ENCODE peak calls at places on chromosomes 2 and 18, in five cellular contexts. T is GM12865, H is mucosa of descending colon, L is GM06990, X is AG09309. I is an unnamed sample.

GRCh38 chr2:216426166-216426777 is 14.0 kb downstream of the SMARCAL1 start:
- DNase-seq in T (no peak), H (no peak), L (no peak), X (no peak), I (peak; percentile 90)

GRCh38 chr2:28137221-28137620 is 246.7 kb downstream of the BABAM2 start:
- DNase-seq in T (no peak), H (no peak), L (no peak), X (peak; percentile 88), I (peak; percentile 96)

GRCh38 chr2:54574107-54574859 is 118.2 kb downstream of the SPTBN1 start:
- DNase-seq in T (peak; percentile 79), H (peak; percentile 80), L (no peak), X (no peak), I (peak; percentile 95)

GRCh38 chr2:9392895-9393757 is 30.2 kb downstream of the ITGB1BP1 start:
- DNase-seq in T (no peak), H (no peak), L (no peak), X (no peak), I (peak; percentile 22)

GRCh38 chr18:3592864-3593263 is 142.9 kb downstream of the TGIF1 start:
- DNase-seq in T (no peak), H (no peak), L (no peak), X (no peak), I (no peak)

GRCh38 chr2:202171246-202171833 is 67.1 kb downstream of the SUMO1 start:
- DNase-seq in T (no peak), H (no peak), L (peak; percentile 15), X (no peak), I (no peak)

GRCh38 chr18:57762686-57763085 is 40.4 kb downstream of the ATP8B1 start:
- DNase-seq in T (no peak), H (no peak), L (no peak), X (no peak), I (no peak)

GRCh38 chr2:130391872-130392670 is 36.2 kb downstream of the PTPN18 start:
- DNase-seq in T (no peak), H (no peak), L (no peak), X (no peak), I (no peak)

GRCh38 chr2:130963849-130964793 is 127.4 kb downstream of the ARHGEF4 start:
- DNase-seq in T (no peak), H (no peak), L (peak; percentile 13), X (no peak), I (no peak)

GRCh38 chr2:88227446-88227845 is 57.3 kb downstream of the THNSL2 start:
- DNase-seq in T (no peak), H (no peak), L (no peak), X (no peak), I (no peak)

DNA sequence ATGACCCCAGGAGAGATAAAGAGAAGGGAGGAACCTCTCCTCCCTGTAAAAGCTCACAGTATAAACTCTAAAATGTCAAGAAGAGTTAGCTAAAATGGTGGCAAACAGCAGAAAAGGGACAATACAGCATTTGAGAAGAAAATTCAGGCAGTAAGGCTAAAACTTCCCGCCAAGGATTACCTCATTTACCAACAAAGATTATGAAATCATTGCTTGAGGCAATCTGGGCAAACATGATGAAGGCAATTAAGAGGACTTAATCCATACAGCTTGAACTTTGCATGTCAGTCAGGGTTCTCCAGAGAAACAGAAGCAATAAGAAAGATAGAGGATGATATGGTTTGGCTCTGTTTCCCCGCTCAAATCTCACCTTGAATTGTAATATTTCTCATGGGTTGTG is 81.4 kb downstream of the CMPK2 start:
- DNase-seq in T (no peak), H (no peak), L (no peak), X (no peak), I (no peak)
- H3K4me3 ChIP-seq in T (no peak overlapping the region), H (no peak overlapping the region), L (no peak overlapping the region), X (no peak overlapping the region), I (no peak overlapping the region)

GRCh38 chr2:187500585-187501359 is 52.7 kb upstream of the CALCRL start:
- DNase-seq in T (peak; percentile 26), H (no peak), L (no peak), X (peak; percentile 32), I (peak; percentile 60)
- TF ChIP-seq CTCF in T (no peak), H (no peak), L (peak; percentile 3), X (peak; percentile 32), I (peak; percentile 34)

DNA sequence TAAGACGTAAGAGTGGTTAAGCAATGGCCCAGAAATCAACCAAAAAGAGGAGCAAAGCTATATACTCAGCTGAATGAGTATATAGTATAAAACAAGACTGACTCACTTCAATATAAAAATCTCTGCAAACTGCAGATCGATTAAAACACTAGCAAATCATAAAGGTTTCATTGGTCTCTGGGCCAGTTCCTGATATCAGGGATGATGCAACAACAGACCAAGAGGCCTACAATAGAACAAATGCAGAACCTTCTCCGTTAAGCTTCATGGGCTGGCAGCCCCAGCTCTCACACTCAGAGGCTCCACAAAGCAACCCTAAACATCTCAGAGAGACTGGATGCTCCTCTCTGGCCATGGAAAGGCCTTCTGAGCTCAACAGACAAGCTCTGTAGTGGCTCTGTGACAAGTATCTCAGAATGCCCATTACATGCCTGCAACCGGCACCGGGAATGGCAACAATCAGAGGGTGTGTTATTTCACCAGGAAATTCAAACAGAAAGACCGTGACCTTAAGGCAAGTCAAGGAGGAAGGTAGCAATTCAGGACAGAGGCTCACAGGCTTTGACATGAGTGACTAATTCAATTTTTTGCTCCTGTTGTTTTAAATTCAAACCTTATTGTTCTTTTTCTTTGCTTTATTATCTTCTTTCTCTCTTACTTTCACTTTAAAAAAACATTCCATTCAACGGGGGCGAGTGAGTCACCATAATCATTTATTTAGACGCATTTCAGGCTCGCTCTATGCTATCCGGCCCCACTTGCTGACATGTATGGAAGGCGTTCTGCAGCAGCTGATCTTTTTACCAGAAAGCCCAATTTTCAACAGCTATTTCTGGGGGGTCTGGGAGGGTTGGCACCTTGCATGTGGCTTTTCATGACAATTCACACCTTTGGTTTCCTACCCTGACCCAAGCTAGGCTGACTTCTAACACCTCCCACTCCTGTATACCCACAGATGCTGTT is 15.1 kb downstream of the CYRIA start:
- DNase-seq in T (no peak), H (no peak), L (no peak), X (no peak), I (peak; percentile 63)
- H3K4me3 ChIP-seq in T (no peak overlapping the region), H (no peak overlapping the region), L (no peak overlapping the region), X (peak overlapping the region; percentile 0), I (peak overlapping the region; percentile 35)

DNA sequence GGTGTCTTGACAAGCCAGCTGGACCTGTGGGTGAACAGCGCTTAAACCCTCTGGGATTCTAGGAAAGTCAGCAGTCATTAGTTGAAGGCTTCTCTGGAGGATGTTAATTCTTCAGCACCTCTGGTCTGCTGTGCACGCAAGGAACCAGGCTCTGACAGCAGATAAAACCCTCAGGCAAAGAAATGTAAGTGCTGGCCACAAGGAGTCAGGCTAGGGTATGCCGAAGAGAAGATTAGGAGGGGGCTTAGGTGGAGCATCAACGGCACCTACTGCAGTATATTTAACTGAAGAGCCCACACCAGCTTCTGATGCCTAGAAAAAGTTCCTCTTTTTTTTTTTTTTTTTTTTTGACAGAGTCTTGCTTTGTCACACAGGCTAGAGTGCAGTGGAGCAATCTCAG is 304.2 kb upstream of the MC4R start:
- DNase-seq in T (no peak), H (no peak), L (no peak), X (no peak), I (no peak)
- TF ChIP-seq CTCF in T (no peak), H (no peak), L (no peak), X (no peak), I (no peak)

GRCh38 chr18:79682481-79682880 is 2.9 kb downstream of the CTDP1 start:
- DNase-seq in T (no peak), H (no peak), L (no peak), X (no peak), I (no peak)

GRCh38 chr18:79680100-79680879 is 687 bp downstream of the CTDP1 start:
- DNase-seq in T (peak; percentile 41), H (peak; percentile 70), L (no peak), X (no peak), I (peak; percentile 71)

GRCh38 chr18:79679552-79680099 is at the start of gene CTDP1:
- DNase-seq in T (peak; percentile 96), H (peak; percentile 96), L (no peak), X (peak; percentile 58), I (peak; percentile 95)

GRCh38 chr18:79681484-79682387 is 2.1 kb downstream of the CTDP1 start:
- DNase-seq in T (no peak), H (peak; percentile 88), L (no peak), X (no peak), I (peak; percentile 85)

DNA sequence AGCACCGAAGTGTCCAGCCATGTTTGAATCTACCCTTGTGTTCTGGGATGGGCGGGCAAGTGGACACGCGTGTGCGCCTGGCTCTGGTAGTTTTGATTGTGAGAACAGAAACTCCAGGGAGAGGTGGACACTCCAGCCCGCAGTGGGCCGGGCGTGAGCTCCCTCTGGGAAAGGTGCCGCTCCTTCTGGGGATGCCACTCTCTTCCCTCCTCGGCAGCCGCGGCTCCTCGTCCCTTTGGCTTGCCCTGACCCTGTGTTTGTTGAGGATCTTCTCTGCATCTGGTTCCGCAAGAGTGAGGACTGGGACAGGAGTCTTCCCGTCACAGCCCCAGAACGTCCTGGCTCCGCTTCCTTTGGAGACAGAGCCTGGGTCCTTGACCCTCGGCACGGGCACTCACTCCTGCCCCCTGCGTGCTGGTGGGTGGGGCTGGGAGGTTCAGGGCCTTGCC is 1.3 kb downstream of the CTDP1 start:
- DNase-seq in T (no peak), H (no peak), L (no peak), X (no peak), I (no peak)
- H3K4me3 ChIP-seq in T (peak overlapping the region; percentile 70), H (no peak overlapping the region), L (peak overlapping the region; percentile 90), X (peak overlapping the region; percentile 63), I (peak overlapping the region; percentile 90)

GRCh38 chr2:26401739-26402541 is at the start of gene DRC1:
- DNase-seq in T (no peak), H (peak; percentile 60), L (peak; percentile 23), X (peak; percentile 13), I (peak; percentile 74)
- TF ChIP-seq CTCF in T (no peak), H (no peak), L (no peak), X (peak; percentile 5), I (no peak)

DNA sequence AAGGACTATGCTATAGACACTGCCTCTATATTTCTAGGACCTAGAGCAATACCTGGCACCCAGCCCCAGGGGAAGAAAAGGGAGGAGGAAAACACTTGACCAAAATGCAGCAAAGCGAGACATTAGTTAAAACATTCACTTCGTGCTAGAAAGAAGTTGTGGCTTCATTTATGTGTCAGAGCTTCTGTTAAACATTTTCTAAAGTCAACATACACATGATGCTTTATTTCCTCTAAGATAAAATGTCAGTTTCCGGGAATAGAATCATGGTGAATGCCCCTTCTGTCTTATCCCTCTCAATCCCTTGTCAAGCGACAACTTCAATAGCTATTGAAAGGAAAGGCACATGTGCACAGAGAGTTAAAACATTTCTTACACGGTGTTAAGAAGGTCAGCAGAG is 404.5 kb upstream of the CWC22 start:
- DNase-seq in T (no peak), H (no peak), L (no peak), X (no peak), I (no peak)
- H3K4me3 ChIP-seq in T (no peak overlapping the region), H (no peak overlapping the region), L (no peak overlapping the region), X (no peak overlapping the region), I (no peak overlapping the region)

GRCh38 chr18:7735194-7735593 is 168.1 kb downstream of the PTPRM start:
- DNase-seq in T (no peak), H (no peak), L (no peak), X (no peak), I (no peak)
- TF ChIP-seq CTCF in T (no peak), H (no peak), L (peak; percentile 23), X (peak; percentile 40), I (peak; percentile 40)